ENCODE peak calls at places on chromosomes 12 and 14, in six cellular contexts. I is hepatocyte, L is PC-3, J is HCT116, K is lower lobe of right lung, Y is heart left ventricle. F is an unnamed sample. For H3K4me1, the result is how much of the 10 kb centered on the place peaks cover.

GRCh38 chr14:65151329-65152010 is 49.2 kb upstream of the MAX start:
- DNase-seq in I (no peak), L (no peak), J (no peak), K (no peak), Y (no peak), F (no peak)

GRCh38 chr14:68210729-68211299 is 391.2 kb downstream of the RAD51B start:
- DNase-seq in I (peak), L (peak), J (no peak), K (no peak), Y (peak), F (no peak)

GRCh38 chr14:52251724-52252123 is 15.8 kb upstream of the PTGDR start:
- DNase-seq in I (no peak), L (no peak), J (no peak), K (no peak), Y (no peak), F (no peak)

GRCh38 chr14:90858511-90858910 is 42.3 kb upstream of the TTC7B start:
- DNase-seq in I (no peak), L (no peak), J (no peak), K (no peak), Y (no peak), F (no peak)

GRCh38 chr14:35296505-35296904 is 4.3 kb downstream of the PSMA6 start:
- DNase-seq in I (no peak), L (no peak), J (no peak), K (no peak), Y (no peak), F (no peak)

GRCh38 chr12:26327975-26328635 is 132.7 kb downstream of the SSPN start:
- DNase-seq in I (no peak), L (no peak), J (no peak), K (no peak), Y (no peak), F (no peak)

GRCh38 chr14:55901281-55901680 is 216.9 kb upstream of the PELI2 start:
- DNase-seq in I (no peak), L (no peak), J (no peak), K (no peak), Y (no peak), F (no peak)

GRCh38 chr12:7439579-7440505 is 4.1 kb downstream of the CD163L1 start:
- DNase-seq in I (peak), L (no peak), J (no peak), K (peak), Y (peak), F (peak)

GRCh38 chr12:20376984-20377383 is 8.6 kb downstream of the PDE3A start:
- DNase-seq in I (no peak), L (peak), J (peak), K (no peak), Y (no peak), F (no peak)

GRCh38 chr12:42611571-42612257 is 22.2 kb upstream of the PRICKLE1 start:
- DNase-seq in I (no peak), L (peak), J (no peak), K (no peak), Y (no peak), F (no peak)

GRCh38 chr12:51974646-51975045 is 23.1 kb downstream of the ACVR1B start:
- DNase-seq in I (no peak), L (no peak), J (no peak), K (no peak), Y (no peak), F (no peak)

GRCh38 chr14:24351517-24351916 is 11.7 kb upstream of the RIPK3 start:
- DNase-seq in I (no peak), L (peak), J (no peak), K (no peak), Y (no peak), F (no peak)

GRCh38 chr12:27304856-27305255 is 27.8 kb upstream of the BMAL2 start:
- DNase-seq in I (no peak), L (no peak), J (no peak), K (no peak), Y (no peak), F (no peak)

GRCh38 chr12:115998119-115998633 is 279.3 kb downstream of the MED13L start:
- DNase-seq in I (peak), L (peak), J (peak), K (no peak), Y (no peak), F (no peak)

GRCh38 chr12:17076335-17076734 is 470.4 kb upstream of the LMO3 start:
- DNase-seq in I (peak), L (peak), J (no peak), K (no peak), Y (no peak), F (no peak)

GRCh38 chr14:101120636-101121398 is 217.3 kb upstream of the RTL1 start:
- DNase-seq in I (no peak), L (no peak), J (no peak), K (peak), Y (peak), F (peak)

GRCh38 chr12:112375105-112375504 is 7.1 kb downstream of the HECTD4 start:
- DNase-seq in I (no peak), L (peak), J (no peak), K (no peak), Y (no peak), F (no peak)

GRCh38 chr14:20679907-20680306 is 4.5 kb upstream of the RNASE4 start:
- DNase-seq in I (peak), L (peak), J (no peak), K (no peak), Y (no peak), F (no peak)

GRCh38 chr12:1562813-1563412 is 31.5 kb downstream of the FBXL14 start:
- DNase-seq in I (no peak), L (no peak), J (no peak), K (no peak), Y (no peak), F (no peak)

GRCh38 chr12:69117566-69118266 is 121.7 kb upstream of the CPSF6 start:
- DNase-seq in I (no peak), L (no peak), J (no peak), K (no peak), Y (no peak), F (no peak)

GRCh38 chr12:86526060-86526595 is 269.9 kb upstream of the MGAT4C start:
- DNase-seq in I (no peak), L (no peak), J (no peak), K (peak), Y (no peak), F (peak)

GRCh38 chr12:78878866-78879265 is 14.3 kb downstream of the SYT1 start:
- DNase-seq in I (no peak), L (no peak), J (no peak), K (no peak), Y (no peak), F (no peak)

GRCh38 chr14:68685419-68686211 is 107.3 kb downstream of the ZFP36L1 start:
- DNase-seq in I (peak), L (peak), J (peak), K (no peak), Y (no peak), F (no peak)

GRCh38 chr14:67820428-67820881 is 876 bp downstream of the RAD51B start:
- DNase-seq in I (peak), L (peak), J (no peak), K (no peak), Y (no peak), F (no peak)

GRCh38 chr12:66726531-66726930 is 47.7 kb upstream of the GRIP1 start:
- DNase-seq in I (no peak), L (no peak), J (no peak), K (no peak), Y (no peak), F (no peak)

GRCh38 chr14:105255021-105255507 is 6.7 kb downstream of the BTBD6 start:
- DNase-seq in I (no peak), L (no peak), J (no peak), K (no peak), Y (no peak), F (no peak)

GRCh38 chr12:57864811-57865751 is 18.6 kb upstream of the CTDSP2 start:
- DNase-seq in I (peak), L (peak), J (peak), K (peak), Y (peak), F (peak)

GRCh38 chr12:92085040-92085439 is 60.6 kb downstream of the BTG1 start:
- DNase-seq in I (no peak), L (no peak), J (no peak), K (no peak), Y (no peak), F (no peak)

GRCh38 chr14:103014466-103015319 is 42.7 kb downstream of the CDC42BPB start:
- DNase-seq in I (no peak), L (no peak), J (no peak), K (no peak), Y (no peak), F (no peak)

GRCh38 chr12:54373619-54374554 is 9.6 kb upstream of the GPR84 start:
- DNase-seq in I (no peak), L (peak), J (peak), K (no peak), Y (no peak), F (no peak)

GRCh38 chr14:104369208-104369607 is 210.4 kb upstream of the C14orf180 start:
- DNase-seq in I (no peak), L (no peak), J (no peak), K (peak), Y (peak), F (no peak)

GRCh38 chr14:31954991-31955390 is 122.1 kb upstream of the ARHGAP5 start:
- DNase-seq in I (no peak), L (peak), J (no peak), K (no peak), Y (no peak), F (no peak)

GRCh38 chr14:60867503-60868172 is 113.2 kb downstream of the TRMT5 start:
- DNase-seq in I (no peak), L (peak), J (no peak), K (no peak), Y (no peak), F (no peak)

GRCh38 chr14:54627718-54628345 is 60.9 kb downstream of the SAMD4A start:
- DNase-seq in I (peak), L (no peak), J (no peak), K (no peak), Y (peak), F (peak)

GRCh38 chr14:55274760-55275159 is 3.5 kb downstream of the FBXO34 start:
- DNase-seq in I (no peak), L (peak), J (no peak), K (no peak), Y (no peak), F (no peak)

GRCh38 chr14:65356327-65356836 is 56.1 kb upstream of the FUT8 start:
- DNase-seq in I (peak), L (peak), J (peak), K (no peak), Y (no peak), F (no peak)

GRCh38 chr14:73725116-73726024 is 11.2 kb upstream of the PNMA1 start:
- DNase-seq in I (peak), L (no peak), J (no peak), K (no peak), Y (no peak), F (peak)
- H3K4me1 ChIP-seq in I (under half), L (under half), J (under half), K (half or more), Y (under half), F (under half)

DNA sequence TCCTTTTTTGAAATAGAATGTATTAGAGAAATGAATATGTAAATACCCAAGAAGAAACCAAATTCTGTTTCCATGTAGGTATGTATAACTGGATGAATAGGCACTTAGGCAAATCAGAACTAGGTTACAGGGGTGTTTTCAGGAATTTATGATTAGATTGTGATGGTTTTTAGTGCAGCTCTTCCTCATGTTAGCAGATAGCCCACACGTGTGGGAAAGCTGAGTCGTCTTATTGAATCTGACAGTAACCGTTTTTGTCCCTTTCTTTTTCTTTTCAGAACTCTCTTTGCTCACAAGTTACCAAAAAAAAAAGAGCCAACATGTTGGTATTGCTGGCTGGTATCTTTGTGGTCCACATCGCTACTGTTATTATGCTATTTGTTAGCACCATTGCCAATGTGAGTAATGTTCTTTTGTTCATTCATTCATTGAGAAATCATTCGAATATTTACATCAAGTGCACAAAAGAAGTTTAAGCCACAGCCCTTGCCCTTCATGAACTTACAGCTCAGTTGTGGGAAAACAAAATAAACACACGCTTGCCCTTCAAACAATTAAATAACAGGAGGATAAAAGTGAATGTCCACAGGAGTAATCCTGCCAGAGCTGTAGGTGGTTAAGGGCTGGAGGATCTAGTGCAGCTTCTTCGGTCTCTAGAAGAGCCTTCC is 14.8 kb downstream of the EMP1 start:
- DNase-seq in I (no peak), L (peak), J (no peak), K (no peak), Y (no peak), F (no peak)
- H3K4me1 ChIP-seq in I (under half), L (half or more), J (under half), K (half or more), Y (under half), F (under half)

GRCh38 chr12:113479193-113479577 is 7.5 kb upstream of the LHX5 start:
- DNase-seq in I (no peak), L (no peak), J (no peak), K (no peak), Y (no peak), F (no peak)
- H3K4me1 ChIP-seq in I (under half), L (under half), J (under half), K (under half), Y (under half), F (under half)

GRCh38 chr12:96401061-96401871 is 1.0 kb upstream of the CDK17 start:
- DNase-seq in I (peak), L (peak), J (peak), K (no peak), Y (no peak), F (no peak)

GRCh38 chr12:96398422-96399080 is 1.7 kb downstream of the CDK17 start:
- DNase-seq in I (no peak), L (peak), J (no peak), K (no peak), Y (no peak), F (no peak)

GRCh38 chr12:96399081-96399918 is 939 bp downstream of the CDK17 start:
- DNase-seq in I (peak), L (peak), J (no peak), K (peak), Y (peak), F (peak)

GRCh38 chr12:96400631-96401060 is 407 bp upstream of the CDK17 start:
- DNase-seq in I (no peak), L (peak), J (no peak), K (no peak), Y (no peak), F (no peak)

GRCh38 chr12:96399919-96400630 is at the start of gene CDK17:
- DNase-seq in I (peak), L (peak), J (peak), K (peak), Y (peak), F (peak)
- H3K4me1 ChIP-seq in I (under half), L (under half), J (under half), K (under half), Y (under half), F (under half)